ENCODE peak calls at places on chromosomes 3 and 15, in ten cellular contexts. T is endothelial cell; H is Peyer's patch; U is AG04449; X is activated T-cell treated with anti-CD3 and anti-CD28 coated beads for 24 hours; L is HTR-8/SVneo; J is NCI-H460; S is activated CD8-positive, alpha-beta T cell treated with anti-CD3 and anti-CD28 coated beads, Interleukin-2, amount 10 ng/mL, durations not matched to agents 7 days and 5 days; D is GM23338; W is foreskin fibroblast. N is an unnamed sample.

GRCh38 chr3:100159564-100160153 is 45.4 kb upstream of the FILIP1L start:
- DNase-seq in D (no peak), H (no peak), W (peak), X (no peak), S (no peak), T (no peak), U (peak), J (no peak), L (peak), N (no peak)

GRCh38 chr15:65796610-65797012 is 4.5 kb upstream of the DENND4A start:
- DNase-seq in W (peak), L (peak), S (no peak), T (no peak), U (no peak), X (no peak), J (peak), D (no peak), H (no peak), N (no peak)

GRCh38 chr3:10375296-10376053 is 54.6 kb upstream of the SEC13 start:
- DNase-seq in X (no peak), L (no peak), S (no peak), H (peak), J (no peak), W (no peak), T (no peak), D (no peak), U (no peak), N (no peak)

GRCh38 chr3:64352596-64352989 is 127.3 kb upstream of the PRICKLE2 start:
- DNase-seq in L (no peak), H (no peak), X (no peak), D (no peak), T (no peak), U (no peak), S (no peak), W (no peak), J (no peak), N (no peak)

GRCh38 chr3:136036306-136036705 is 70.8 kb downstream of the PPP2R3A start:
- DNase-seq in X (no peak), J (no peak), L (no peak), S (no peak), U (no peak), W (no peak), H (no peak), T (no peak), D (no peak), N (no peak)

GRCh38 chr3:21562225-21562624 is 188.8 kb downstream of the ZNF385D start:
- DNase-seq in J (no peak), X (no peak), S (no peak), T (no peak), W (peak), U (no peak), D (no peak), H (no peak), L (no peak), N (no peak)

GRCh38 chr15:57086857-57087427 is 168.5 kb downstream of the TCF12 start:
- DNase-seq in X (no peak), T (no peak), J (no peak), W (no peak), D (no peak), L (no peak), S (no peak), U (no peak), H (no peak), N (no peak)

GRCh38 chr3:46574263-46574662 is 8.2 kb upstream of the LRRC2 start:
- DNase-seq in S (no peak), L (no peak), U (no peak), D (peak), X (no peak), T (no peak), J (no peak), H (no peak), W (no peak), N (no peak)

GRCh38 chr3:179882322-179882721 is 154.4 kb downstream of the PEX5L start:
- DNase-seq in X (no peak), T (no peak), J (no peak), U (no peak), W (no peak), D (peak), H (no peak), S (no peak), L (no peak), N (no peak)

GRCh38 chr15:77817434-77817833 is 184.7 kb upstream of the LINGO1 start:
- DNase-seq in W (no peak), H (no peak), L (no peak), T (no peak), J (no peak), U (no peak), X (no peak), S (no peak), D (no peak), N (no peak)

GRCh38 chr15:49521802-49522201 is 98.8 kb downstream of the FGF7 start:
- DNase-seq in H (no peak), U (no peak), D (peak), W (no peak), S (no peak), T (no peak), L (no peak), X (no peak), J (no peak), N (no peak)

GRCh38 chr15:25170781-25171110 is 216.0 kb downstream of the SNRPN start:
- DNase-seq in L (no peak), W (no peak), T (no peak), X (no peak), J (no peak), H (peak), S (no peak), D (no peak), U (no peak), N (no peak)

GRCh38 chr3:172317984-172318383 is 130.3 kb downstream of the GHSR start:
- DNase-seq in S (no peak), D (no peak), U (peak), X (no peak), T (no peak), J (no peak), L (peak), W (peak), H (no peak), N (no peak)

GRCh38 chr3:53161345-53161819 is 373 bp downstream of the PRKCD start:
- DNase-seq in S (no peak), H (no peak), D (no peak), T (no peak), U (no peak), J (no peak), L (no peak), X (no peak), W (no peak), N (no peak)

GRCh38 chr3:195226900-195227447 is 44.0 kb downstream of the XXYLT1 start:
- DNase-seq in D (peak), T (no peak), W (no peak), L (peak), U (no peak), H (peak), J (no peak), X (no peak), S (peak), N (no peak)

GRCh38 chr3:119322523-119323400 is 28.6 kb downstream of the ARHGAP31 start:
- DNase-seq in W (peak), S (peak), D (peak), T (peak), H (peak), J (peak), U (no peak), L (peak), X (peak), N (peak)

GRCh38 chr3:12507871-12508281 is 23.6 kb downstream of the TSEN2 start:
- DNase-seq in T (no peak), X (no peak), D (no peak), S (no peak), U (no peak), L (peak), H (no peak), W (peak), J (no peak), N (no peak)

GRCh38 chr3:79011821-79012529 is 755.8 kb downstream of the ROBO1 start:
- DNase-seq in T (no peak), W (no peak), X (no peak), U (no peak), L (no peak), J (no peak), S (no peak), D (no peak), H (no peak), N (no peak)

GRCh38 chr3:44301746-44302145 is 36.8 kb upstream of the TCAIM start:
- DNase-seq in T (no peak), X (no peak), J (no peak), H (no peak), S (no peak), D (no peak), U (no peak), L (no peak), W (no peak), N (no peak)

GRCh38 chr3:144036498-144036897 is 64.9 kb downstream of the DIPK2A start:
- DNase-seq in J (no peak), D (no peak), X (no peak), H (no peak), U (no peak), L (no peak), S (no peak), W (no peak), T (no peak), N (no peak)

GRCh38 chr15:43516801-43517353 is 531 bp upstream of the MAP1A start:
- DNase-seq in W (no peak), H (no peak), X (no peak), S (no peak), D (peak), L (no peak), U (no peak), T (no peak), J (no peak), N (no peak)

N was measured in T-helper 2 cell treated with Interferon-gamma antibody and Interleukin-4, amounts not matched to agents 5 μg/mL and 100 μg/mL, for 36 hours.